ENCODE peak calls at places on chromosome 11, in seven cellular contexts. U is uterus, W is right lobe of liver, G is fibroblast of pulmonary artery, L is IMR-90, F is HFF-Myc, K is BE2C. R is an unnamed sample.

GRCh38 chr11:118342503-118343161 is at the start of gene CD3D:
- DNase-seq in W (no peak), F (no peak), G (no peak), U (no peak), K (no peak), L (no peak), R (no peak)

GRCh38 chr11:44694443-44694842 is 32.3 kb upstream of the TSPAN18 start:
- DNase-seq in W (no peak), L (no peak), U (no peak), G (no peak), K (no peak), F (no peak), R (no peak)

GRCh38 chr11:65112551-65113360 is 1.1 kb downstream of the TM7SF2 start:
- DNase-seq in K (peak), W (peak), G (peak), U (peak), L (peak), F (no peak), R (no peak)

GRCh38 chr11:36077886-36078685 is 134.2 kb downstream of the LDLRAD3 start:
- DNase-seq in F (no peak), U (no peak), K (no peak), W (no peak), G (no peak), L (no peak), R (no peak)

GRCh38 chr11:62013266-62014157 is 46.1 kb upstream of the FTH1 start:
- DNase-seq in K (no peak), U (peak), F (no peak), L (no peak), W (peak), G (peak), R (no peak)

GRCh38 chr11:31397239-31397834 is 27.7 kb downstream of the DNAJC24 start:
- DNase-seq in G (peak), U (no peak), K (no peak), W (no peak), F (no peak), L (peak), R (no peak)

GRCh38 chr11:35798423-35798822 is 135.8 kb downstream of the TRIM44 start:
- DNase-seq in G (peak), U (no peak), F (no peak), L (peak), W (no peak), K (no peak), R (no peak)

GRCh38 chr11:47412152-47412746 is 3.9 kb downstream of the SLC39A13 start:
- DNase-seq in K (peak), U (no peak), L (peak), F (no peak), G (peak), W (no peak), R (no peak)

GRCh38 chr11:1450958-1451710 is 35.4 kb downstream of the MOB2 start:
- DNase-seq in U (no peak), K (no peak), G (no peak), W (no peak), L (no peak), F (no peak), R (no peak)

GRCh38 chr11:110026823-110027626 is 66.2 kb upstream of the ZC3H12C start:
- DNase-seq in K (no peak), G (no peak), U (no peak), F (no peak), L (peak), W (no peak), R (no peak)

GRCh38 chr11:44777537-44778199 is 50.9 kb downstream of the TSPAN18 start:
- DNase-seq in U (no peak), F (no peak), G (no peak), K (no peak), W (peak), L (no peak), R (no peak)

GRCh38 chr11:1486054-1486825 is at the start of gene MOB2:
- DNase-seq in F (no peak), W (no peak), L (peak), G (peak), K (no peak), U (peak), R (no peak)

GRCh38 chr11:102114032-102114431 is 3.8 kb downstream of the YAP1 start:
- DNase-seq in L (peak), K (no peak), W (no peak), G (no peak), U (no peak), F (no peak), R (no peak)

GRCh38 chr11:73759520-73760065 is 1.3 kb downstream of the RAB6A start:
- DNase-seq in L (peak), W (no peak), U (no peak), K (no peak), G (peak), F (no peak), R (no peak)

GRCh38 chr11:15113381-15113780 is 1.3 kb upstream of the INSC start:
- DNase-seq in F (no peak), L (no peak), K (no peak), U (no peak), G (no peak), W (no peak), R (no peak)

GRCh38 chr11:132312616-132313210 is 942.3 kb downstream of the NTM start:
- DNase-seq in F (peak), U (no peak), G (peak), K (no peak), L (peak), W (no peak), R (no peak)

GRCh38 chr11:132318421-132319157 is 948.2 kb downstream of the NTM start:
- DNase-seq in L (peak), U (no peak), G (peak), W (no peak), K (no peak), F (no peak), R (peak)
- TF ChIP-seq CTCF in L (peak), U (no peak), G (no peak), W (no peak), K (no peak), F (no peak), R (no peak)

DNA sequence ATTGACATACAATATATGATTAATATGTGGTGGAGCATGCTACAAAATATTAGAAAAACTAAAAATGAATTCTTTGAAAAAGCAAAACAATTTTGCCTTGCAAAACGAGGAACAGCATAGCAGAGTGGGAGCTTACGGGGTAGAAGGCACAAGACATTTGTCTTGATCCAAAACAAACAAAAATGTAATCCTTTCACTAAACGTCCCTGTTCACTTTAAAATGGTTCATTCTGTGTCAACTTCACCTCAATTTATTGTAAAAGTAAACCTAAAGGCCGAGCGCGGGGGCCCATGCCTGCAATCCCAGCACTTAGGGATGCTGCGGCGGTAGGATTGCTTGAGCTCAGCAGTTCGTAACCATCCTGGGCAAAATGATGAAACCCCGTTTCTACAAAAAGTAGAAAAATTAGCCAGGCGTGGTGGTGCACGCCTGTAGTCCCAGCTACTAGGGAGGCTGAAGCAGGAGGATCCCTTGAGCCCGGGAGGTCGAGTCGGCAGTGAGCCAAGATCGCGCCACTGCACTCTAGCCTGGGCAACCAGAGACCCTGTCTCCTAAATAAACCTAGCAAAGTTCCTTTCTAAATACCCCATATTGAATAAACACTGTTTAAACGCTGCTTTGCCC is 2.0 kb downstream of the PRDM10 start:
- DNase-seq in K (no peak), U (no peak), W (no peak), G (no peak), L (no peak), F (no peak), R (no peak)
- H3K4me3 ChIP-seq in K (peak), U (no peak), W (peak), G (peak), L (no peak), F (peak), R (peak)

GRCh38 chr11:81673001-81673400 is 1060.7 kb downstream of the FAM181B start:
- DNase-seq in L (no peak), F (no peak), U (no peak), W (no peak), G (no peak), K (no peak), R (peak)
- TF ChIP-seq CTCF in L (no peak), F (no peak), U (no peak), W (no peak), G (no peak), K (no peak), R (no peak)

GRCh38 chr11:72720047-72720446 is 32.2 kb downstream of the ARAP1 start:
- DNase-seq in U (no peak), G (no peak), K (no peak), L (no peak), F (no peak), W (no peak), R (no peak)

GRCh38 chr11:72721689-72722049 is 30.5 kb downstream of the ARAP1 start:
- DNase-seq in K (no peak), F (no peak), L (no peak), G (peak), U (no peak), W (no peak), R (no peak)

GRCh38 chr11:72720806-72721205 is 31.4 kb downstream of the ARAP1 start:
- DNase-seq in F (no peak), U (no peak), L (no peak), G (no peak), K (no peak), W (no peak), R (no peak)

GRCh38 chr11:72722050-72722748 is 30.0 kb downstream of the ARAP1 start:
- DNase-seq in K (peak), U (peak), G (peak), L (peak), W (peak), F (peak), R (no peak)

DNA sequence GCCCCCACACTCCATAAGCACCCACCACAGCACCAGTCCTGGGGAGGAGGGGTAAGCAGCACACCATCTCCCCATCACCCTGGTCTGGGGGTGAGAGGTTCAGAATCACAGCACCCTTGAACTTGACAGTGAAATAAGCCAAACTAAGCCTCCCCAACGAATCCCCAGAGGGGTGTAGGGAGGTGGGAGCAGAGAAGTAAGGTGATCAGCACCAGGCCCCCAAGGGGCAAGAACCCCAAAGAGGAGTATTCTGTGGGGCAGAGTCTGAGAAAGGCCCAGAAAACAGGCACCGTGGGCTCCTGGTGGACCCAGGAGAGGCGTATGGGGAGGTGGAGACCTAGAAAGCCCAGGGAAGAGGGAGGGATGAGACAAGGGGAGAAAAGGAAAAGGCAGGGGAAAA is 30.9 kb downstream of the ARAP1 start:
- DNase-seq in U (no peak), F (no peak), K (no peak), G (no peak), W (no peak), L (no peak), R (no peak)
- H3K4me3 ChIP-seq in U (peak), F (peak), K (no peak), G (peak), W (peak), L (peak), R (peak)

GRCh38 chr11:128904303-128904871 is 13.2 kb downstream of the KCNJ5 start:
- DNase-seq in L (no peak), G (no peak), F (no peak), U (no peak), K (no peak), W (no peak), R (no peak)

GRCh38 chr11:128908391-128909246 is 17.5 kb downstream of the KCNJ5 start:
- DNase-seq in W (no peak), L (peak), U (peak), G (peak), F (peak), K (no peak), R (no peak)

GRCh38 chr11:128905345-128906184 is 14.4 kb downstream of the KCNJ5 start:
- DNase-seq in G (peak), L (peak), K (peak), W (no peak), U (peak), F (no peak), R (no peak)

GRCh38 chr11:128904872-128905344 is 13.8 kb downstream of the KCNJ5 start:
- DNase-seq in F (no peak), W (no peak), U (no peak), L (no peak), G (no peak), K (peak), R (no peak)

DNA sequence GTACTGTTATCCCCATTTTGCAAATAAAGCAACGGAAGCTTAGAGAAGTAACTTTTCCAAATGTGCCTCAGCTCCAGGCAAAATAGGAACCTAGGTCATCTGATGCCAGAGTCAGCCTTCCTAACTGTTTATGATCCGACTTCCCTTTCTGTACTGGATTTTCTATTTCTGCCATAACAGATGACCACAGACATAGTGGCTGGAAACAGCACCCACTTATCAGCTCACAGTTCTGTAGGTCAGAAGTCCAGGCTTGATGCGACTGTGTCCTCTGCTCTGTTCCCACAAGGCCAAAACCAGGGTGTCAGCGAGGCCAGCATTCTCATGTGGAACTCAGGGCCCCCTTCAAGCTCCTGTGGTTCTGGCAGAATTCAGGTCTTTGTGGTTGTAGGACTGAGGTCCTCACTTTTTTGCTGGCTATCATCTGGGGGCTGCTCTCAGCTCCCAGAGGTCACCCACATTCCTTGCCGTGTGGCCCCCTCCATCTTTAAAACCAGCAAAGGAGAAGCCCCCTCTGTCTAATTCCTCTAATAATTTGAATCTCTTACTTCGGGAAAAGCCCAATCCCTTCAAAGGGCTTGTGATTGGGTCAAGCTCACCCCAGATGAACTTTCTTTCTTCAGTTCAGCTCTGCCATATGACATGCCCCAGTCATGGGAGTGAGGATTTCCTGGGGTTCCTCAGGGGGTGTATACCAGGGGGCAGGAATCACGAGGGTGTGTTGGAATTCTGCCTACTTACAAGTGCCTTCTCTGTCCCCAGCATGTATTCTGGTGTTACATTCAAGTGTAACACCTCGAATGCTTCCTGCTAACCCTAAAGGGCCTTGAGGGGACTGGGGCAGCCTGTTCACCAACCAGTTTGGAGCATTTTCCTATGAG is 15.3 kb downstream of the KCNJ5 start:
- DNase-seq in U (no peak), G (no peak), K (no peak), W (no peak), F (no peak), L (no peak), R (no peak)
- TF ChIP-seq CTCF in U (no peak), G (no peak), K (no peak), W (no peak), F (no peak), L (no peak), R (no peak)

GRCh38 chr11:122979103-122979814 is 2.4 kb downstream of the BSX start:
- DNase-seq in K (no peak), F (no peak), G (no peak), L (no peak), U (no peak), W (no peak), R (no peak)

GRCh38 chr11:122977455-122978302 is 4.0 kb downstream of the BSX start:
- DNase-seq in K (no peak), W (no peak), U (no peak), L (no peak), G (no peak), F (no peak), R (no peak)

GRCh38 chr11:122978303-122978620 is 3.4 kb downstream of the BSX start:
- DNase-seq in W (no peak), K (no peak), U (no peak), F (no peak), G (no peak), L (no peak), R (no peak)

GRCh38 chr11:122976734-122977454 is 4.7 kb downstream of the BSX start:
- DNase-seq in W (no peak), K (no peak), G (no peak), L (no peak), U (no peak), F (no peak), R (no peak)

GRCh38 chr11:122976396-122976733 is 5.3 kb downstream of the BSX start:
- DNase-seq in G (no peak), K (no peak), W (no peak), L (no peak), F (no peak), U (no peak), R (no peak)
- H3K4me3 ChIP-seq in G (no peak), K (no peak), W (no peak), L (no peak), F (no peak), U (no peak), R (no peak)

DNA sequence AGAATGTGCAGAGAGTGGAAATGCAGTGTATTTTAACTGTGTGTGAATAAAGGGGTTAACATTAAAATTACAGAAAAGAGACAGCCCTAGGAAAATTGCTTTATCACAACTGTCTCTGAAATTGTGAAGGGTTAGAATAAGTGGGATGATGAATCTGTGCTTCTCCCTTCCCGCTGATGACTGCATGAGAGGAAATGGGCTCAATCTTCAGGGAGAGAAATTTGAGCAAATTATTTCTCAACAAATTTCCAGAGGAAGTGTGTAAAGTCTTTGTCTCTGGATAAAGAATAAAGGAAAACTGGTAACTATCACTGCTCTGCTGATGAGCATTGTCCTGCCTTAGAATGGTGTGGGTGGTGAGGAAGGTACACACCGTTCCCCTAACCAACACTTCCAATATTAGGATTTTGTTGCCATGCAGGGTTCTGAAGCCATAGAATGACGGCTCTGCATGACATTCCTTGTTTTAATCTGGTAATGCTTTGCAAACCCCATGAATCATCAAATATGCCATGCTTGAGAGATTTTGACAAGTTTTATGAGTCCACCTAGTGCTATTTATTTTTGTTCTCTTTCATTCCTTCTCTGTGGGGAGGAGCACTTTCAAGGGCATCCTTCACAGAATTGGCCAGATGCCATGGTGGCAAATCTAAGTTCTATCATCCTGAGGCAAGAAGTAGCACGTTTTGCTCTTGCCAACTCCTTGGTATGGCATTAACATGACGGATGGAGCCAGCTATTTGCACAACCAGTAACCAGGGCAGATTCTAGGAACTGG is 268.6 kb downstream of the FAM76B start:
- DNase-seq in K (no peak), L (no peak), W (no peak), G (peak), F (no peak), U (no peak), R (peak)
- TF ChIP-seq CTCF in K (no peak), L (no peak), W (no peak), G (no peak), F (no peak), U (no peak), R (no peak)

GRCh38 chr11:340539-341512 is 20.2 kb upstream of the IFITM3 start:
- DNase-seq in L (no peak), G (no peak), K (no peak), F (no peak), U (no peak), W (no peak), R (no peak)
- H3K4me3 ChIP-seq in L (no peak), G (no peak), K (no peak), F (no peak), U (no peak), W (no peak), R (no peak)

GRCh38 chr11:111526501-111526900 is 11.9 kb downstream of the HOATZ start:
- DNase-seq in L (peak), G (peak), U (no peak), W (no peak), K (no peak), F (no peak), R (no peak)

GRCh38 chr11:111530091-111530490 is 10.4 kb upstream of the LAYN start:
- DNase-seq in U (no peak), G (no peak), K (no peak), L (no peak), F (no peak), W (no peak), R (no peak)

GRCh38 chr11:111527279-111527678 is 12.7 kb downstream of the HOATZ start:
- DNase-seq in F (no peak), L (no peak), G (no peak), W (no peak), U (no peak), K (no peak), R (no peak)

GRCh38 chr11:111531156-111531555 is 9.4 kb upstream of the LAYN start:
- DNase-seq in F (no peak), K (no peak), U (no peak), W (no peak), L (peak), G (no peak), R (no peak)

DNA sequence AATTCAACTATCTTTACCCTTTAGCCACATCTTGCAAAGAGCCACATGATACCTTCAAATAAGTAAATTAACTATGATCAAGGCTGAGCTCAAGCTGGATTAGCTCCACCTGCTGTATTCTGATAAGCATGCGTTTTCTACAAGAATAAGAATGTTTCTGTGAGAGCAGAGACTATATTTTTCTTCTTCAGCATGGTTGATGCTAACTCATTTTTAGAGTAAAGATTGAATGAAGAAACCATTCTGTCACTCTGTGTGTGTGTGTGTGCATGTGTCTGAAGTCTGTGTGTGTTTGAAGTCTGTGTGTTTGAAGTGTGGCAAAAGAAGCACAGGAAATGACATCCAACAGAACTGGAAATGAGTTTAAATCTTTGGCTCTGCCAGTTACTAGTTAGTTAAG is 12.0 kb upstream of the LAYN start:
- DNase-seq in W (no peak), G (peak), K (no peak), F (no peak), L (peak), U (no peak), R (no peak)
- TF ChIP-seq CTCF in W (no peak), G (peak), K (no peak), F (peak), L (no peak), U (no peak), R (peak)

R was measured in retinal pigment epithelial cell.